ENCODE peak calls at places on chromosome X, in nine cellular contexts. W is BE2C; T is type B pancreatic cell; L is left cardiac atrium; B is immature natural killer cell; K is tibial artery; X is transverse colon; I is fibroblast of lung; P is activated CD4-positive, alpha-beta T cell treated with anti-CD3 and anti-CD28 coated beads for 48 hours. U is an unnamed sample.

GRCh38 chrX:37998586-37999267 is 7.6 kb upstream of the SYTL5 start:
- DNase-seq in W (no peak), T (no peak), L (no peak), B (no peak), K (no peak), X (no peak), I (peak; percentile 81), P (no peak), U (no peak)

GRCh38 chrX:103052625-103053024 is 11.3 kb downstream of the BEX1 start:
- DNase-seq in W (no peak), T (no peak), L (no peak), B (no peak), K (no peak), X (no peak), I (no peak), P (no peak), U (no peak)

GRCh38 chrX:40095588-40096394 is 2.0 kb downstream of the BCOR start:
- DNase-seq in W (no peak), T (no peak), L (peak; percentile 30), B (peak; percentile 30), K (no peak), X (no peak), I (no peak), P (no peak), U (no peak)

GRCh38 chrX:110759785-110760184 is 35.8 kb downstream of the CHRDL1 start:
- DNase-seq in W (no peak), T (no peak), L (no peak), B (no peak), K (no peak), X (no peak), I (peak; percentile 84), P (no peak), U (no peak)

GRCh38 chrX:150161092-150161672 is 201.9 kb upstream of the MAMLD1 start:
- DNase-seq in W (no peak), T (no peak), L (no peak), B (no peak), K (no peak), X (no peak), I (peak; percentile 33), P (no peak), U (no peak)

GRCh38 chrX:40922307-40922706 is 162.9 kb upstream of the USP9X start:
- DNase-seq in W (no peak), T (no peak), L (no peak), B (no peak), K (no peak), X (no peak), I (peak; percentile 79), P (no peak), U (no peak)

GRCh38 chrX:40176979-40177430 is 79.2 kb upstream of the BCOR start:
- DNase-seq in W (no peak), T (no peak), L (peak; percentile 42), B (peak; percentile 44), K (no peak), X (no peak), I (peak; percentile 29), P (no peak), U (peak; percentile 49)

GRCh38 chrX:8204169-8204935 is 33.3 kb upstream of the VCX2 start:
- DNase-seq in W (no peak), T (no peak), L (no peak), B (no peak), K (no peak), X (no peak), I (no peak), P (no peak), U (no peak)

GRCh38 chrX:370244-370962 is 16.3 kb downstream of the PPP2R3B start:
- DNase-seq in W (no peak), T (no peak), L (no peak), B (no peak), K (no peak), X (no peak), I (no peak), P (no peak), U (no peak)

GRCh38 chrX:71144651-71145050 is at the start of gene NLGN3:
- DNase-seq in W (no peak), T (no peak), L (no peak), B (no peak), K (no peak), X (no peak), I (no peak), P (no peak), U (no peak)

GRCh38 chrX:103861200-103861599 is 29.1 kb upstream of the RAB9B start:
- DNase-seq in W (no peak), T (no peak), L (no peak), B (no peak), K (no peak), X (no peak), I (no peak), P (no peak), U (no peak)

GRCh38 chrX:15751160-15751819 is 13.2 kb downstream of the CA5B start:
- DNase-seq in W (no peak), T (no peak), L (no peak), B (peak; percentile 87), K (no peak), X (no peak), I (peak; percentile 54), P (no peak), U (no peak)

U was measured in SK-N-DZ.